ENCODE peak calls at places on chromosome 5, in five cellular contexts. L is astrocyte, B is body of pancreas, O is BJ, F is fibroblast of mammary gland. S is an unnamed sample.

GRCh38 chr5:134432174-134432573 is 20.5 kb upstream of the CDKN2AIPNL start:
- DNase-seq in L (no peak), O (no peak), B (no peak), F (no peak), S (no peak)

GRCh38 chr5:102295534-102296228 is 403 bp downstream of the SLCO4C1 start:
- DNase-seq in L (no peak), O (no peak), F (no peak), B (peak), S (no peak)

GRCh38 chr5:93582677-93583524 is at the start of gene NR2F1:
- DNase-seq in O (peak), B (peak), L (peak), F (peak), S (peak)

GRCh38 chr5:93926831-93927600 is 185.6 kb upstream of the POU5F2 start:
- DNase-seq in B (no peak), O (no peak), F (peak), L (peak), S (no peak)

GRCh38 chr5:113806250-113806649 is 292.8 kb downstream of the YTHDC2 start:
- DNase-seq in F (peak), O (peak), B (no peak), L (peak), S (no peak)

GRCh38 chr5:147507480-147508126 is 2.3 kb downstream of the DPYSL3 start:
- DNase-seq in B (no peak), L (peak), F (peak), O (no peak), S (no peak)

GRCh38 chr5:135930029-135930948 is 24.5 kb downstream of the LECT2 start:
- DNase-seq in B (peak), O (no peak), F (no peak), L (no peak), S (no peak)

GRCh38 chr5:38783011-38783551 is 62.7 kb upstream of the OSMR start:
- DNase-seq in L (peak), B (no peak), O (peak), F (peak), S (peak)

GRCh38 chr5:167232675-167233074 is 1058.8 kb upstream of the WWC1 start:
- DNase-seq in B (no peak), L (no peak), O (no peak), F (peak), S (no peak)

GRCh38 chr5:115605436-115605835 is 3.2 kb upstream of the TICAM2 start:
- DNase-seq in L (no peak), F (no peak), O (no peak), B (no peak), S (no peak)

GRCh38 chr5:140857987-140858240 is 2.2 kb downstream of the PCDHA10 start:
- DNase-seq in O (no peak), F (no peak), L (no peak), B (no peak), S (no peak)

GRCh38 chr5:140857177-140857986 is 1.7 kb downstream of the PCDHA10 start:
- DNase-seq in O (no peak), L (no peak), F (no peak), B (no peak), S (no peak)

DNA sequence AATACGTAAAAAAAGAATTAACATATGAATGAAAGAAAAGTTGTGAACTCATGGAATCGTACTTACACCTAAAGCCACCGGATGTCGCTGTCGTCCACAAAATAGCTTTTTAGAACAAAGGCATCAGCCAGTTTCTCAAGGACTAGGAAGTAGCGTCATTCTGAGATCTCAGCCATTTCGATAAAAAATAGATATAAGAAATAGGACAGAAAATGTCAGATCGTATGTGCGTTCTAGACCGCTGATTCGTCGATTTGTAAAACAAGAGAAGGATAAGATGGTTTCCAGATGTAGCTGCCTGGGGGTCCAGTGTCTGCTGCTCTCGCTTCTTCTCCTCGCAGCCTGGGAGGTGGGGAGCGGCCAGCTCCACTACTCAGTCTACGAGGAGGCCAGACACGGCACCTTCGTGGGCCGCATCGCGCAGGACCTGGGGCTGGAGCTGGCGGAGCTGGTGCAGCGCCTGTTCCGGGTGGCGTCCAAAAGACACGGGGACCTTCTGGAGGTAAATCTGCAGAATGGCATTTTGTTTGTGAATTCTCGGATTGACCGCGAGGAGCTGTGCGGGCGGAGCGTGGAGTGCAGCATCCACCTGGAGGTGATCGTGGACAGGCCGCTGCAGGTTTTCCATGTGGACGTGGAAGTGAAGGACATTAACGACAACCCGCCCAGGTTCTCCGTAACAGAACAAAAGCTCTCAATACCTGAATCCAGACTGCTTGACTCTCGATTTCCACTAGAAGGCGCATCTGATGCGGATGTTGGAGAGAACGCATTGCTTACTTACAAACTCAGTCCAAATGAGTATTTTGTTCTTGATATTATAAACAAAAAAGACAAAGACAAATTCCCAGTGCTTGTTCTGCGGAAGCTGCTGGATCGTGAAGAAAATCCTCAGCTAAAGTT is at the start of gene PCDHA10:
- DNase-seq in B (peak), O (no peak), F (peak), L (no peak), S (no peak)
- H3K4me3 ChIP-seq in B (no peak), O (no peak), F (no peak), L (no peak), S (no peak)

GRCh38 chr5:69491838-69492390 is 676 bp upstream of the OCLN start:
- DNase-seq in O (no peak), B (no peak), F (no peak), L (no peak), S (no peak)
- H3K4me3 ChIP-seq in O (peak), B (peak), F (peak), L (peak), S (peak)

GRCh38 chr5:10106806-10107205 is 142.9 kb downstream of the ATPSCKMT start:
- DNase-seq in O (no peak), L (no peak), F (peak), B (no peak), S (no peak)

GRCh38 chr5:10106285-10106684 is 143.4 kb downstream of the ATPSCKMT start:
- DNase-seq in F (no peak), O (no peak), L (no peak), B (no peak), S (no peak)

GRCh38 chr5:10099548-10099947 is 150.1 kb downstream of the ATPSCKMT start:
- DNase-seq in F (no peak), B (no peak), O (no peak), L (no peak), S (no peak)

GRCh38 chr5:10103098-10103497 is 146.6 kb downstream of the ATPSCKMT start:
- DNase-seq in L (no peak), F (no peak), B (no peak), O (no peak), S (no peak)
- H3K4me3 ChIP-seq in L (no peak), F (no peak), B (no peak), O (no peak), S (no peak)

DNA sequence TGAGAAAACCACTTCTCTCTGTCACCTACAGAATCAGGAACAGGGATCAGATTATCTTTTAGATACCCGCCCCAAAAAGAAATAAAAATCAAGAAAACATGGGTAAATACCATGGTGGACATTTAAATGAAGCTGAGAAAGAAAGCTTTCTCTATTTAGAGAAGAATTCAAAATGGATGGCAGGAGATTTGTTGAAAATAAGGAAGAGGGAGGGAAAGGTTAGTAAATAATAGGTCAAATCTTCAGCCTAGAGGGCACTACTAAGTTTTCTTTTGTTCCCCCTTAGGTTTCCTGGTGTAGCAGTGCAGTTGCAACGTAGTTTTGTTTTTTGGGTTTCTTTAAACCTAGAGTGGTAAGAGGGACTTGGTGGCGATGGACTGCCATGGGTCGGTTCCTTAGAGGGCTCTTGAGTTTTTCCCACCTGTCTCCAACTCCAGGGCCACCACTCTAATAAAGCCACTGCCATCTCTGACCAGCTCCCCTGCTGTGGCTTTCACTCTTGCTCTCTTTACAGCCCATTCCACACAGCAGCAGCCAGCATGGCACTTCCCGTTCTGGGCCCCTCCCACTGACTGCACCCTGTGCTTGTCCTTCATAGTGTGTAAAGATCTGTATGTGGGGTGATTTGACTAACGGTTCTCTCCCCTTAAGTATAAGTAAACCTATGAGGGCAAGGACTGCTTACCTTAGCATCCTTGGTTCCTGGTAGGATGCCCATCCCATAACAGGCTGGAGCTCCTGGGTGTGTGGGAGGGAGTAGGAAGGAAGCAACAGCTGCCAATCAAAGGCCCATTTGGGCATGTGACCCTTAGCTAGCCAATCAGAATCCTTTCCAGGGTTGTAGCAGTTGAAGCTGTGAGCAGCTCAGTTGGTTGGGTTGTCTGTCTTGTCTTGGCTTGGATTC is 118.3 kb downstream of the SLC1A3 start:
- DNase-seq in B (peak), L (no peak), F (peak), O (no peak), S (no peak)
- H3K4me3 ChIP-seq in B (no peak), L (no peak), F (no peak), O (no peak), S (no peak)

DNA sequence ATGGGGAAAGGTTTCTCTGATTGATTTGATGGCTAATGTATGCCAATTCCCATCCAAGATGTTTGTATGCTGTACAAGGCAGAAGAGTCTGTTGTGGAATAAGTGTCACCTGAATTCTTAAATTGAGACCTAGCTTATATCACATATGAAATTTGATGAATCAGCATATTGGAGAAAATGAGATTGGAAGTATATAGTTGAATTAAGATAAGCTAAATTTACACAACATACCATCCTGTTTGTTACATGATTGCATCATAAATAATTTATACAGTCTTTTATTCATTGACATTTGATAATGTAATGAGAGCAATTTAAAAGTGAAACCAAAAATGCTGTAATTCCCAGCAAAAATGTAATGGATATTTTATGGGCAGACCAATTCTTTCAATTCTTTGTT is 1.1 kb downstream of the CWC27 start:
- DNase-seq in O (no peak), L (no peak), B (no peak), F (no peak), S (no peak)
- H3K4me3 ChIP-seq in O (peak), L (peak), B (peak), F (peak), S (peak)

DNA sequence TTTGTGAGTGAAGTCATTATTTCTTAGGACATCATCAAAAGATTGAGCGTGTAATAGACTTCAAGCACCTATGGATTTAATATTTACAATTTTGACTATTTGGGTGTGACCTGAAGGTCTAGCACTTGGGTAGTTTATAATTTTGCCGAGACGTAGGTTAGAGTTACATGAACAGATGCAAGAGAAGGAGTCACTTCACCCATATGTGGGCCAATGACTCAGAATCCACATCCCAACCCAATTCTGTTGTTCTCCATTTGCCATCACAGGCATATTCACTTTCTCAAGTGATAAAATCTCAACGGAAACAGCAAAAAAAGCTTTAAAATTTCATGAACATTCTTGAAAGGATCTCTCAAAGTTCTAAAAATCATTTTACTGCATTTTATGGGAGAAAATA is 12.1 kb upstream of the ERAP1 start:
- DNase-seq in B (no peak), O (no peak), F (no peak), L (no peak), S (no peak)
- H3K4me3 ChIP-seq in B (no peak), O (no peak), F (no peak), L (no peak), S (no peak)

DNA sequence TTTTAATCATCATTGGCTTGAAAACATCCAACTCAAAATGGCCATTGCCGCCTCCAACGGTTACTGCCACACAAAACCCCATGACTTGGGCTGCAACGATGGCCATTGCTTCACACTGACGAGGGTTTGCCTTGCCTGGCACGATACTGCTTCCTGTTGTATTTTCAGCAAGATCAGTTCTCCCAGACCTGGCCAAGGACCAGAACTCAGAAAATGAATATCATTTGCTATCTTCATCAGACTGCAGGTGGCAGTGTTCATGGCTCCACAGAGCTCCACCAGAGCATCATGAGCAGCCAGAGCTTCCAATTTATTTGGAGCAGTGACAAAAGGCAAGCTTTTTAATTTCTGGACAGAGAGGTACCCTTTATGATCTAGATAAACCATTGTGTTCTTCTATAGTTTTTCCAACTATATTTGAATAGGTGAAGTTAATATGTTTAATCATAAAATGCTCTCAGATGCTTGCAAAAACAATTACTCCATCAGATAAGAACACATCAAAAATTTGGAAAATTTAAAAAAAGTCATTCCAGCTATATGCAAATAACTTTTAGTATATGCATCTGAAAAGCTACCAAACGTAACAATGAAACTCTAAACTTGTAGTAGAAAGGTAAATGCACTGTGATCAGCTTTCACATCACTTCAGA is 10.4 kb downstream of the AMACR start:
- DNase-seq in O (peak), B (peak), L (peak), F (peak), S (peak)
- H3K4me3 ChIP-seq in O (no peak), B (no peak), L (no peak), F (no peak), S (no peak)

GRCh38 chr5:79133121-79133656 is 21.6 kb downstream of the BHMT start:
- DNase-seq in L (peak), B (no peak), O (no peak), F (peak), S (peak)
- H3K4me3 ChIP-seq in L (peak), B (no peak), O (peak), F (peak), S (peak)

DNA sequence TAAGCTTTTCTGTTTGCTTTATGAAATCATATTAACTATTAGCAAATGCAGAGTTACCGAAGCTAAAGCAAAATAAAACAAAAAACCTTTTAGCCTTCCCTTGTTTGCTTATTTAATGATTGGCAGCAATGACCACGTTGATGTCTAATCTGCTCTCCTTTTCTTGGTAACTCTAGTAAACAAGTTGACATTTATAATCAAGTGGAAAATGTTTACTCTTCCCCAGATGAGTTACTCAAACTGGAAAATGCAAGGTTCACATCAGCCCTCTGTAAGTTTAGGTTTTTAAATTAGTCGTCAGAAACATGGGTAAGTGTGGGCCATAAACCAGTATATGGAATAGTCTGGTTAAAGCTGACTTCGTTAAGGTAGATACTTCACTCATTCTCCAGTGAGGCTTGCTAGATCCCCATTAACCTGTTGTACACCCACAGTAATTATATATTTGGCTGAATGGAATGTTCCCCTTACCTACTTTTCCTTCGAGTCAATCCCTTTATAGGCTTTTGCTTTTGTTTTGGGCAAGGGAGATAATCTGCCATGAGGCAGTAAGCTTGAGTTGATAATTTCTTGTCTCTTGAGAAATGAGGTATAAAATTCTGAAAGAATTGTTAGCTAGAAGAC is 100.9 kb downstream of the GDNF start:
- DNase-seq in O (no peak), B (no peak), F (no peak), L (no peak), S (no peak)
- H3K4me3 ChIP-seq in O (no peak), B (no peak), F (no peak), L (no peak), S (no peak)

S was measured in AG04450.